ENCODE peak calls at places on chromosomes 6 and 20, in four cellular contexts. S is breast epithelium, A is psoas muscle, K is uterus. Y is an unnamed sample. For H3K27me3, the result is how much of the 10 kb centered on the place peaks cover.

GRCh38 chr6:93417421-93417996 is 1.9 kb downstream of the EPHA7 start:
- DNase-seq in A (no peak), S (no peak), K (no peak), Y (peak)

GRCh38 chr6:43983191-43983590 is 144.1 kb downstream of the MRPL14 start:
- DNase-seq in K (no peak), A (no peak), S (peak), Y (no peak)

GRCh38 chr6:6829872-6830683 is 241.6 kb downstream of the LY86 start:
- DNase-seq in S (no peak), A (no peak), K (no peak), Y (no peak)

GRCh38 chr20:57464642-57465211 is 60.2 kb downstream of the CTCFL start:
- DNase-seq in A (peak), K (no peak), S (no peak), Y (peak)

GRCh38 chr6:4786936-4787504 is 10.8 kb downstream of the CDYL start:
- DNase-seq in K (no peak), A (no peak), S (no peak), Y (no peak)

GRCh38 chr6:17635568-17635967 is 35.5 kb downstream of the FAM8A1 start:
- DNase-seq in K (no peak), A (no peak), S (no peak), Y (no peak)

GRCh38 chr6:42758756-42759430 is 13.0 kb upstream of the TBCC start:
- DNase-seq in S (no peak), K (no peak), A (no peak), Y (no peak)

GRCh38 chr20:37741055-37741454 is 47.2 kb downstream of the CTNNBL1 start:
- DNase-seq in K (no peak), S (no peak), A (no peak), Y (peak)

GRCh38 chr6:5979650-5980427 is 26.9 kb downstream of the NRN1 start:
- DNase-seq in K (no peak), S (no peak), A (no peak), Y (no peak)

GRCh38 chr6:37206674-37207073 is 36.7 kb downstream of the PIM1 start:
- DNase-seq in S (no peak), A (no peak), K (no peak), Y (no peak)

GRCh38 chr20:24580855-24581254 is 111.4 kb downstream of the SYNDIG1 start:
- DNase-seq in S (no peak), A (no peak), K (no peak), Y (no peak)

GRCh38 chr6:961407-961930 is 268.5 kb upstream of the EXOC2 start:
- DNase-seq in S (no peak), K (no peak), A (no peak), Y (no peak)

GRCh38 chr6:41638002-41638800 is at the start of gene MDFI:
- DNase-seq in K (peak), S (no peak), A (no peak), Y (no peak)
- H3K27me3 ChIP-seq in K (under half), S (under half), A (half or more), Y (under half)

GRCh38 chr6:28589952-28590340 is 64.3 kb downstream of the GPX5 start:
- DNase-seq in S (no peak), A (no peak), K (no peak), Y (no peak)

GRCh38 chr6:28589234-28589951 is 63.7 kb downstream of the GPX5 start:
- DNase-seq in A (no peak), S (no peak), K (peak), Y (peak)

GRCh38 chr6:28586273-28586672 is 60.6 kb downstream of the GPX5 start:
- DNase-seq in K (no peak), S (no peak), A (no peak), Y (no peak)

GRCh38 chr6:28587011-28587745 is 61.5 kb downstream of the GPX5 start:
- DNase-seq in S (peak), A (no peak), K (peak), Y (peak)

GRCh38 chr6:28587746-28588075 is 62.0 kb downstream of the GPX5 start:
- DNase-seq in S (no peak), A (no peak), K (no peak), Y (peak)
- H3K27ac ChIP-seq in S (no peak), A (no peak), K (no peak), Y (no peak)

GRCh38 chr20:40943591-40943990 is 85.0 kb upstream of the TOP1 start:
- DNase-seq in A (no peak), S (no peak), K (no peak), Y (no peak)

GRCh38 chr20:40941023-40941655 is 87.5 kb upstream of the TOP1 start:
- DNase-seq in S (no peak), A (no peak), K (no peak), Y (no peak)

GRCh38 chr20:40945189-40945588 is 83.4 kb upstream of the TOP1 start:
- DNase-seq in S (no peak), A (no peak), K (no peak), Y (no peak)

GRCh38 chr20:40942015-40942414 is 86.6 kb upstream of the TOP1 start:
- DNase-seq in K (no peak), A (no peak), S (no peak), Y (no peak)

GRCh38 chr20:40942775-40943174 is 85.8 kb upstream of the TOP1 start:
- DNase-seq in S (no peak), A (no peak), K (no peak), Y (no peak)
- H3K4me3 ChIP-seq in S (no peak), A (no peak), K (no peak), Y (no peak)

GRCh38 chr20:47674145-47674544 is 111.1 kb downstream of the SULF2 start:
- DNase-seq in S (no peak), K (no peak), A (no peak), Y (no peak)

GRCh38 chr20:47676219-47676721 is 109.0 kb downstream of the SULF2 start:
- DNase-seq in K (no peak), S (no peak), A (no peak), Y (no peak)

GRCh38 chr20:47675190-47676142 is 109.8 kb downstream of the SULF2 start:
- DNase-seq in K (no peak), S (no peak), A (no peak), Y (no peak)

GRCh38 chr20:47673671-47673955 is 111.7 kb downstream of the SULF2 start:
- DNase-seq in S (no peak), A (no peak), K (no peak), Y (no peak)

GRCh38 chr20:47674686-47675085 is 110.6 kb downstream of the SULF2 start:
- DNase-seq in A (no peak), S (no peak), K (no peak), Y (no peak)
- H3K27me3 ChIP-seq in A (under half), S (under half), K (under half), Y (under half)

GRCh38 chr20:41336711-41337492 is 3.7 kb upstream of the LPIN3 start:
- DNase-seq in K (no peak), S (peak), A (no peak), Y (no peak)

GRCh38 chr20:41331731-41332130 is 8.9 kb upstream of the LPIN3 start:
- DNase-seq in A (no peak), S (no peak), K (no peak), Y (no peak)

GRCh38 chr20:41334036-41334435 is 6.6 kb upstream of the LPIN3 start:
- DNase-seq in A (no peak), S (no peak), K (no peak), Y (no peak)

GRCh38 chr20:41335591-41335990 is 5.0 kb upstream of the LPIN3 start:
- DNase-seq in K (no peak), S (peak), A (no peak), Y (no peak)

DNA sequence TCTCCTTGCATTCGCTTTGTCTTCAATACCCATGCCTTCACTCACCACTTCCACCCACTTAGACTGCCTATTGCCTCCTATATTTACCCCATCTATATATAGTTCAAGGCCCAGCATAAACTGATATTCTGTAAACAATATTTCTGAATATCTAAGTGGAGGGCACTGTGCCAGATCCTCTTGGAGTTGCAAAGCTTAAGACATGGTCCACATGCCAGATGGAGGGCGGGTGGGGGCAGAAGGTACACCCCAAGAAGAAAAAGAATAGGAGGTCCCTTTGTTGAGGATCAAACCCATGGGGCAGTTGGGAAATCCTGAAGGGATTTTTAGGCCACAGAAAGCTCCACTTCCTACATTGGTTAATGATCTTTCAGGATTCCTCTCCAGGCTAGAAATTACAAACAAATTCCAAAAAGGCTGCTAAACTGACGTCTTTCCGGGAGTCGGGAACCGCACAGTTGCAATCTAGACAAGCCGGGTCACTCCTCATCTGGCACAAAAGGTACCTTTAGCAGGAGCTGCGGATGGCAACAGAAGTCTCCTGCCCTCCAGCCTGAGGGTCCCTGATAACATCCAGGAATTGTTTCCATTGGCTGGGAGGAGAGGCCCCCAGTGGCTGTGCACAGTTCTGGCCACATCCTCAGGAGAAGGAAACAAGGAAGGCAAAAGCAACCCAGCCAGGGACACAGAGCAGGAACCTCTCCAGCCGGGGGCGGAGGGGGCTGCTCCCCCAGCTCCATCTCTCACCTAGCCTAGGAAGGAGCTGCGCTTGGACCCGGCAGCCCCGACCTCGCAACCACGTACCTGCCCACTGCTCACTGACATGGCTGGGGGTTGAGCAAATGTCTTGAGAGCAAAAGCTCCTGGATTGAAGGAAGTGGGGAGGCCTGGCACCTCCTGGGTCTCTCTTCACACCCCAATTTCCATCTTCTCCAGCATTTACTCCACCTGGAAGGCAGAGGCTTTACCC is 5.9 kb upstream of the LPIN3 start:
- DNase-seq in A (no peak), K (no peak), S (no peak), Y (no peak)
- H3K27ac ChIP-seq in A (peak), K (peak), S (peak), Y (no peak)